ENCODE peak calls at places on chromosomes 3 and 15, in seven cellular contexts. U is stomach, V is A549, P is transverse colon, O is K562, H is upper lobe of left lung, Z is suprapubic skin. Q is an unnamed sample.

GRCh38 chr15:29401644-29402043 is 132.0 kb upstream of the NSMCE3 start:
- DNase-seq in U (no peak), V (no peak), O (no peak), P (no peak), H (no peak), Z (no peak), Q (no peak)

GRCh38 chr15:42933886-42934667 is 13.5 kb upstream of the TTBK2 start:
- DNase-seq in H (no peak), V (no peak), U (no peak), O (no peak), P (no peak), Z (no peak), Q (no peak)

GRCh38 chr3:108959017-108959416 is 5.3 kb upstream of the GUCA1C start:
- DNase-seq in P (no peak), O (no peak), U (no peak), V (no peak), H (no peak), Z (no peak), Q (no peak)

GRCh38 chr15:86231864-86232801 is 152.5 kb downstream of the AGBL1 start:
- DNase-seq in V (peak; percentile 36), Z (no peak), U (no peak), O (no peak), P (peak; percentile 17), H (no peak), Q (no peak)

GRCh38 chr15:39801641-39802309 is 19.1 kb upstream of the FSIP1 start:
- DNase-seq in V (peak; percentile 48), H (peak; percentile 25), P (peak; percentile 53), Z (no peak), O (peak; percentile 51), U (peak; percentile 50), Q (no peak)

GRCh38 chr15:28459279-28459678 is 73.5 kb downstream of the GOLGA8G start:
- DNase-seq in U (no peak), V (no peak), H (no peak), Z (no peak), O (no peak), P (no peak), Q (peak; percentile 81)

GRCh38 chr15:100779331-100780207 is 100.1 kb upstream of the ALDH1A3 start:
- DNase-seq in U (no peak), V (no peak), P (no peak), H (peak; percentile 6), O (no peak), Z (peak; percentile 57), Q (peak; percentile 72)

GRCh38 chr15:80567721-80568157 is 127.4 kb upstream of the ABHD17C start:
- DNase-seq in U (peak; percentile 49), P (peak; percentile 54), H (peak; percentile 54), Z (no peak), V (peak; percentile 84), O (peak; percentile 53), Q (no peak)

GRCh38 chr3:52196977-52197376 is 983 bp upstream of the ALAS1 start:
- DNase-seq in P (peak; percentile 90), U (peak; percentile 89), V (peak; percentile 35), Z (no peak), O (no peak), H (peak; percentile 87), Q (no peak)
- H3K27ac ChIP-seq in P (peak overlapping the region; percentile 87), U (peak overlapping the region; percentile 92), V (peak overlapping the region; percentile 96), Z (peak overlapping the region; percentile 68), O (no peak overlapping the region), H (peak overlapping the region; percentile 89), Q (peak overlapping the region; percentile 88)

DNA sequence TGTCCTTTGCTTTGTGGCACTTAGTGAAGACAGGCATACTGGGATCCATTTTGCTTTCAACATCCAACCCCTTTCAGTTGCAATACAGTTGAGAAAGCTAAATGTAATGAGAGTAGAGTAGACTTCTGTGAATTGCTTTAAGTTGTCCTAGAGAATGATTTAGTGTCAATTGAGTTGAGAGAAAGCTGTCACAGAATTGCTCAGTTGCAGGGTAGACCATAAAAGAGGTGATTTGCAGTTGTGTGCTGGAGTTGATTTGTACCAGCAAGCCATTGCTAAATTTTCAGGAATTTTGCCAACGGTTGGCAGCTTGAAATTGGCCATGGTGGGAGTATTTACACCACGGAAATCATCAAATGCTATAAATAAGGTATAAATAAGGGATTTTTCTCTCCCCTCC is 2.2 kb downstream of the ABHD5 start:
- DNase-seq in H (no peak), O (no peak), V (no peak), U (no peak), Z (no peak), P (no peak), Q (no peak)
- TF ChIP-seq EP300 in H (no peak), O (no peak), V (no peak), U (no peak), Z (no peak), P (no peak), Q (no peak)

DNA sequence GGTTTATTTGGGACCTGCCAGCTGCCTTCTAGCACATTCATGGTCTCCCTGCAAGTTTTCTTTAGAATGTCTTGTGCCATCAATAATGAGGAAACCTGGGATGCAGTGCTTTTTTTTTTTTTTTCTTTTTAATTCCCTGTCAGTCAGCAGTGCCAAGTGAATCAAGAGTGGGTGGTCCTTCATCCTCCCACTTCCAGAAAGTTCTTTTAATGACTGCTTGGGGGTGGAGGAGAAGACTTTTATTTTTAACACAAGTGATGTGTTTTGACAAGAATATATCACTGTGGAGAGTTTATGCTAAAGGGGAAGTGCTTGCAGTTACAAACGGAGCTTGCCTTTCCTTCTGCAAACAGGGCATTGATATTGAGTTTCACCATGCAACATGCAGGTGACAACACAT is 69.6 kb downstream of the CACNA2D3 start:
- DNase-seq in H (no peak), P (no peak), U (no peak), Z (no peak), O (no peak), V (no peak), Q (no peak)
- TF ChIP-seq CTCF in H (no peak), P (no peak), U (no peak), Z (no peak), O (no peak), V (no peak), Q (no peak)

GRCh38 chr3:31289592-31289991 is 243.1 kb upstream of the STT3B start:
- DNase-seq in P (no peak), U (no peak), Z (no peak), V (no peak), O (no peak), H (no peak), Q (no peak)

GRCh38 chr3:31290046-31290445 is 242.7 kb upstream of the STT3B start:
- DNase-seq in O (no peak), Z (no peak), H (no peak), U (no peak), P (no peak), V (no peak), Q (no peak)

GRCh38 chr3:31285808-31286486 is 246.8 kb upstream of the STT3B start:
- DNase-seq in P (no peak), H (no peak), V (no peak), O (no peak), U (no peak), Z (no peak), Q (no peak)

GRCh38 chr3:31288224-31288623 is 244.5 kb upstream of the STT3B start:
- DNase-seq in O (no peak), U (no peak), H (no peak), Z (no peak), V (no peak), P (no peak), Q (no peak)

DNA sequence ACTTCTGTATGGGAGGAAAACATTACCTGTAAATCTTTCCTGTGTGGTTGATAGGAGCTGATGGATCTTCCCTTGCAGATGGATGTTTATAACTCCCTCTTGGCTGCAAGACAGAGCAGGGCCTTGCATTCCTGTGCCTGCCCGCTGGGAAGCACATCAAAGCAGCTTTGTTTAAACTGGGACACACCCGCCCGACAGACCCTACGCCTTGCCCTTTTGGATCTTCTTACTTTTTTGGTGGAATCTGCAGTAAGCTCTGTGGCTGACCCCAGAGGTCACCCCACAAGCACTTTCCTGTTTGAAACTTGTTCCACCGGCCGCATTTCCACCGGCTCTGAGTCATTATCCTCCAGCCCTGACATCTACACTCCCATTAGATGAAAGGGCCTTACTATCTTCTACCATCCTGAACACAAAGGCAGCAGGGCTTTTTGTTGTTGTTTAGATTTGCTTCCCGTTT is 244.1 kb upstream of the STT3B start:
- DNase-seq in Z (no peak), H (no peak), V (peak; percentile 91), U (peak; percentile 37), O (no peak), P (peak; percentile 11), Q (no peak)
- H3K27ac ChIP-seq in Z (peak overlapping the region; percentile 12), H (no peak overlapping the region), V (peak overlapping the region; percentile 80), U (no peak overlapping the region), O (no peak overlapping the region), P (no peak overlapping the region), Q (no peak overlapping the region)

DNA sequence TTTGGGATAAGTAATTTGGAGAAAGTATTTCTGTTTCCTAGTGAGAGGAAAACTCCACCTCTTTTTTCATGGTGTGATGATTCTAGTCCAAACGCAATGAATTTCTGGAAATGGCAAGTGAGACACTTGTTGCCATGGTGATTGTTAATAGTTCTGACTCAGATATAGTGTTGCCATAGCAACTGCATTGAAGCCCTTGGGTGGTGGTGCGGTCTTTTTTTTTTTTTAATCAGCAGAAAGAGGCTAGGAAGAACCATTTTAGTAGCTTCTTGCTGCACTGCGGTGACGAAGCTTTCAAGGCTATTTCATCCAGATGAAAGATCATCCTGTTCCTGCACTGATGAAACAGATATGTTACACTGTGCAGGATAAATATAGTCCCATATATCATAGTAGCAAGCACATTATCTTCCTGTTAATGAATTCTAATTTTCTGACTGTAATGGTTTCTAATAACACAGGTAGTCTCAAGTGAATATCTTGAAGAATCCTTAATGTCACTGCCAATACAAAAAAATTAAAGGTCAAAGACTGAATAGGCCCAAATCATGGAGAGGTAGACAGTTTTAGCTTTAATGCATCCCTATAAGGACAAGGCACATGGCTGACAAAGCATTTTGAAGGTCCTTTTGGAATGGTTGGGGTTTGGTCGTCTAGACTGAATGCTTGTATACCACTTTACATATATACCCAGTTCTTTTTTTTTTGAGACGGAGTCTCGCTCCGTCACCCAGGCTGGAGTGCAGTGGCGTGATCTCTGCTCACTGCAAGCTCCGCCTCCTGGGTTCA is 125.1 kb upstream of the ZBTB20 start:
- DNase-seq in U (no peak), P (no peak), V (peak; percentile 17), H (no peak), Z (no peak), O (no peak), Q (no peak)
- TF ChIP-seq EP300 in U (no peak), P (no peak), V (no peak), H (no peak), Z (no peak), O (no peak), Q (no peak)

GRCh38 chr15:52556524-52556923 is 12.3 kb downstream of the ARPP19 start:
- DNase-seq in H (no peak), Z (no peak), O (peak; percentile 21), U (no peak), P (no peak), V (no peak), Q (no peak)
- TF ChIP-seq CTCF in H (no peak), Z (no peak), O (no peak), U (no peak), P (no peak), V (no peak), Q (no peak)

GRCh38 chr3:67318162-67318561 is 320.1 kb downstream of the KBTBD8 start:
- DNase-seq in V (no peak), Z (no peak), O (no peak), U (no peak), P (no peak), H (no peak), Q (no peak)
- H3K27ac ChIP-seq in V (no peak overlapping the region), Z (no peak overlapping the region), O (no peak overlapping the region), U (no peak overlapping the region), P (no peak overlapping the region), H (no peak overlapping the region), Q (no peak overlapping the region)

GRCh38 chr3:129793947-129794318 is 99.6 kb downstream of the TMCC1 start:
- DNase-seq in O (peak; percentile 64), H (peak; percentile 29), Z (no peak), V (no peak), U (no peak), P (no peak), Q (no peak)
- TF ChIP-seq EP300 in O (peak; percentile 64), H (no peak), Z (no peak), V (no peak), U (no peak), P (no peak), Q (no peak)